ENCODE peak calls at places on chromosomes 13 and 19, in five cellular contexts. One of them, this sample, is unnamed.

GRCh38 chr19:2417881-2418406 is 9.4 kb downstream of the TIMM13 start:
- DNase-seq in naive thymus-derived CD8-positive, alpha-beta T cell: no peak
- DNase-seq in brain pericyte: no peak
- DNase-seq in NB4: no peak
- DNase-seq in choroid plexus epithelial cell: no peak
- DNase-seq in this sample: no peak

GRCh38 chr13:95207769-95208366 is 93.4 kb downstream of the ABCC4 start:
- DNase-seq in naive thymus-derived CD8-positive, alpha-beta T cell: no peak
- DNase-seq in brain pericyte: no peak
- DNase-seq in NB4: no peak
- DNase-seq in choroid plexus epithelial cell: no peak
- DNase-seq in this sample: no peak

GRCh38 chr13:25432686-25433085 is 60.9 kb downstream of the ATP8A2 start:
- DNase-seq in naive thymus-derived CD8-positive, alpha-beta T cell: no peak
- DNase-seq in brain pericyte: no peak
- DNase-seq in NB4: no peak
- DNase-seq in choroid plexus epithelial cell: peak
- DNase-seq in this sample: no peak

GRCh38 chr13:103403814-103404213 is 337.6 kb upstream of the SLC10A2 start:
- DNase-seq in naive thymus-derived CD8-positive, alpha-beta T cell: no peak
- DNase-seq in brain pericyte: no peak
- DNase-seq in NB4: no peak
- DNase-seq in choroid plexus epithelial cell: no peak
- DNase-seq in this sample: no peak

GRCh38 chr19:9793051-9793591 is 24.6 kb upstream of the ZNF846 start:
- DNase-seq in naive thymus-derived CD8-positive, alpha-beta T cell: no peak
- DNase-seq in brain pericyte: no peak
- DNase-seq in NB4: peak
- DNase-seq in choroid plexus epithelial cell: peak
- DNase-seq in this sample: peak

GRCh38 chr19:15780595-15781418 is 6.7 kb upstream of the OR10H5 start:
- DNase-seq in naive thymus-derived CD8-positive, alpha-beta T cell: peak
- DNase-seq in brain pericyte: no peak
- DNase-seq in NB4: no peak
- DNase-seq in choroid plexus epithelial cell: no peak
- DNase-seq in this sample: no peak

GRCh38 chr19:40995355-40995754 is 4.3 kb downstream of the CYP2B6 start:
- DNase-seq in naive thymus-derived CD8-positive, alpha-beta T cell: no peak
- DNase-seq in brain pericyte: no peak
- DNase-seq in NB4: no peak
- DNase-seq in choroid plexus epithelial cell: no peak
- DNase-seq in this sample: no peak

GRCh38 chr13:97391201-97391600 is 42.8 kb upstream of the RAP2A start:
- DNase-seq in naive thymus-derived CD8-positive, alpha-beta T cell: no peak
- DNase-seq in brain pericyte: no peak
- DNase-seq in NB4: no peak
- DNase-seq in choroid plexus epithelial cell: peak
- DNase-seq in this sample: peak

GRCh38 chr19:51259348-51260245 is 8.7 kb downstream of the SIGLECL1 start:
- DNase-seq in naive thymus-derived CD8-positive, alpha-beta T cell: peak
- DNase-seq in brain pericyte: no peak
- DNase-seq in NB4: peak
- DNase-seq in choroid plexus epithelial cell: peak
- DNase-seq in this sample: peak

GRCh38 chr19:1261512-1261862 is 7.6 kb upstream of the CIRBP start:
- DNase-seq in naive thymus-derived CD8-positive, alpha-beta T cell: no peak
- DNase-seq in brain pericyte: no peak
- DNase-seq in NB4: no peak
- DNase-seq in choroid plexus epithelial cell: no peak
- DNase-seq in this sample: no peak

GRCh38 chr19:17183271-17183757 is 31.8 kb upstream of the USE1 start:
- DNase-seq in naive thymus-derived CD8-positive, alpha-beta T cell: peak
- DNase-seq in brain pericyte: no peak
- DNase-seq in NB4: peak
- DNase-seq in choroid plexus epithelial cell: no peak
- DNase-seq in this sample: no peak

GRCh38 chr19:16045171-16045570 is 31.1 kb upstream of the TPM4 start:
- DNase-seq in naive thymus-derived CD8-positive, alpha-beta T cell: no peak
- DNase-seq in brain pericyte: no peak
- DNase-seq in NB4: no peak
- DNase-seq in choroid plexus epithelial cell: no peak
- DNase-seq in this sample: no peak

GRCh38 chr13:77353980-77354379 is 27.1 kb upstream of the MYCBP2 start:
- DNase-seq in naive thymus-derived CD8-positive, alpha-beta T cell: no peak
- DNase-seq in brain pericyte: no peak
- DNase-seq in NB4: peak
- DNase-seq in choroid plexus epithelial cell: no peak
- DNase-seq in this sample: no peak

GRCh38 chr19:53254451-53255341 is at the start of gene ZNF677:
- DNase-seq in naive thymus-derived CD8-positive, alpha-beta T cell: peak
- DNase-seq in brain pericyte: peak
- DNase-seq in NB4: no peak
- DNase-seq in choroid plexus epithelial cell: peak
- DNase-seq in this sample: peak

GRCh38 chr19:35346193-35347052 is 1.3 kb upstream of the FFAR1 start:
- DNase-seq in naive thymus-derived CD8-positive, alpha-beta T cell: peak
- DNase-seq in brain pericyte: no peak
- DNase-seq in NB4: no peak
- DNase-seq in choroid plexus epithelial cell: no peak
- DNase-seq in this sample: no peak

GRCh38 chr19:42634409-42635232 is 39.9 kb upstream of the CEACAM8 start:
- DNase-seq in naive thymus-derived CD8-positive, alpha-beta T cell: no peak
- DNase-seq in brain pericyte: no peak
- DNase-seq in NB4: peak
- DNase-seq in choroid plexus epithelial cell: peak
- DNase-seq in this sample: peak

GRCh38 chr13:44715287-44716224 is 139.4 kb upstream of the TSC22D1 start:
- DNase-seq in naive thymus-derived CD8-positive, alpha-beta T cell: no peak
- DNase-seq in brain pericyte: no peak
- DNase-seq in NB4: no peak
- DNase-seq in choroid plexus epithelial cell: no peak
- DNase-seq in this sample: peak

GRCh38 chr19:55248704-55249103 is 10.1 kb downstream of the PPP6R1 start:
- DNase-seq in naive thymus-derived CD8-positive, alpha-beta T cell: no peak
- DNase-seq in brain pericyte: no peak
- DNase-seq in NB4: no peak
- DNase-seq in choroid plexus epithelial cell: no peak
- DNase-seq in this sample: no peak

GRCh38 chr13:42041017-42041683 is 7.3 kb upstream of the DGKH start:
- DNase-seq in naive thymus-derived CD8-positive, alpha-beta T cell: peak
- DNase-seq in brain pericyte: no peak
- DNase-seq in NB4: peak
- DNase-seq in choroid plexus epithelial cell: peak
- DNase-seq in this sample: peak

GRCh38 chr19:10544242-10544752 is 593 bp downstream of the ATG4D start:
- DNase-seq in naive thymus-derived CD8-positive, alpha-beta T cell: no peak
- DNase-seq in brain pericyte: no peak
- DNase-seq in NB4: peak
- DNase-seq in choroid plexus epithelial cell: no peak
- DNase-seq in this sample: no peak

GRCh38 chr19:8302734-8303133 is 5.4 kb downstream of the CD320 start:
- DNase-seq in naive thymus-derived CD8-positive, alpha-beta T cell: no peak
- DNase-seq in brain pericyte: no peak
- DNase-seq in NB4: peak
- DNase-seq in choroid plexus epithelial cell: no peak
- DNase-seq in this sample: no peak

GRCh38 chr13:49021953-49022352 is 46.2 kb downstream of the FNDC3A start:
- DNase-seq in naive thymus-derived CD8-positive, alpha-beta T cell: no peak
- DNase-seq in brain pericyte: no peak
- DNase-seq in NB4: no peak
- DNase-seq in choroid plexus epithelial cell: no peak
- DNase-seq in this sample: no peak

GRCh38 chr13:111388851-111389500 is 68.5 kb downstream of the TEX29 start:
- DNase-seq in naive thymus-derived CD8-positive, alpha-beta T cell: peak
- DNase-seq in brain pericyte: no peak
- DNase-seq in NB4: no peak
- DNase-seq in choroid plexus epithelial cell: no peak
- DNase-seq in this sample: no peak

GRCh38 chr19:51448011-51448744 is 10.1 kb downstream of the SIGLEC8 start:
- DNase-seq in naive thymus-derived CD8-positive, alpha-beta T cell: no peak
- DNase-seq in brain pericyte: no peak
- DNase-seq in NB4: peak
- DNase-seq in choroid plexus epithelial cell: no peak
- DNase-seq in this sample: no peak

GRCh38 chr13:91356919-91357612 is 9.6 kb downstream of the MIR17HG start:
- DNase-seq in naive thymus-derived CD8-positive, alpha-beta T cell: no peak
- DNase-seq in brain pericyte: no peak
- DNase-seq in NB4: no peak
- DNase-seq in choroid plexus epithelial cell: no peak
- DNase-seq in this sample: no peak

GRCh38 chr13:44292545-44292944 is 81.1 kb upstream of the SERP2 start:
- DNase-seq in naive thymus-derived CD8-positive, alpha-beta T cell: no peak
- DNase-seq in brain pericyte: no peak
- DNase-seq in NB4: no peak
- DNase-seq in choroid plexus epithelial cell: no peak
- DNase-seq in this sample: no peak

GRCh38 chr19:54502518-54503048 is at the start of gene LAIR2:
- DNase-seq in naive thymus-derived CD8-positive, alpha-beta T cell: no peak
- DNase-seq in brain pericyte: no peak
- DNase-seq in NB4: no peak
- DNase-seq in choroid plexus epithelial cell: no peak
- DNase-seq in this sample: no peak

GRCh38 chr13:50535050-50535449 is 308.4 kb downstream of the DLEU7 start:
- DNase-seq in naive thymus-derived CD8-positive, alpha-beta T cell: no peak
- DNase-seq in brain pericyte: no peak
- DNase-seq in NB4: no peak
- DNase-seq in choroid plexus epithelial cell: no peak
- DNase-seq in this sample: no peak

GRCh38 chr13:113970810-113971470 is 2.9 kb downstream of the C13orf46 start:
- DNase-seq in naive thymus-derived CD8-positive, alpha-beta T cell: no peak
- DNase-seq in brain pericyte: no peak
- DNase-seq in NB4: no peak
- DNase-seq in choroid plexus epithelial cell: peak
- DNase-seq in this sample: peak

GRCh38 chr13:49220035-49220855 is at the start of gene MLNR:
- DNase-seq in naive thymus-derived CD8-positive, alpha-beta T cell: peak
- DNase-seq in brain pericyte: no peak
- DNase-seq in NB4: no peak
- DNase-seq in choroid plexus epithelial cell: no peak
- DNase-seq in this sample: no peak

GRCh38 chr19:45177817-45178261 is at the start of gene TRAPPC6A:
- DNase-seq in naive thymus-derived CD8-positive, alpha-beta T cell: no peak
- DNase-seq in brain pericyte: no peak
- DNase-seq in NB4: peak
- DNase-seq in choroid plexus epithelial cell: peak
- DNase-seq in this sample: peak